ENCODE peak calls at places on chromosomes 7 and 10, in nine cellular contexts. O is activated effector memory CD4-positive, alpha-beta T cell treated with anti-CD3 and anti-CD28 coated beads, Interleukin-2, amount 50 U/mL, for 16 hours; R is effector CD4-positive, alpha-beta T cell; K is NCI-H2171; G is EL; I is NCI-H82; Y is stimulated activated CD8-positive, alpha-beta memory T cell treated with anti-CD3 and anti-CD28 coated beads, Interleukin-2, amount 100 ng/mL, for 1 hour; M is transverse colon; A is fibroblast of lung. D is an unnamed sample.

GRCh38 chr10:71221586-71222202 is 9.3 kb downstream of the UNC5B start:
- DNase-seq in K (no peak), Y (no peak), O (no peak), G (no peak), I (no peak), A (no peak), R (no peak), M (no peak), D (no peak)

GRCh38 chr7:93117852-93118530 is at the start of gene SAMD9:
- DNase-seq in G (peak), A (peak), K (peak), I (peak), R (peak), O (peak), M (peak), Y (peak), D (peak)

GRCh38 chr10:114648368-114648767 is 9.7 kb downstream of the ABLIM1 start:
- DNase-seq in R (no peak), M (no peak), O (no peak), Y (no peak), I (no peak), K (no peak), G (peak), A (peak), D (peak)

GRCh38 chr7:139857791-139858190 is 28.7 kb downstream of the TBXAS1 start:
- DNase-seq in G (no peak), A (no peak), O (no peak), K (no peak), R (no peak), Y (no peak), I (no peak), M (no peak), D (no peak)

GRCh38 chr10:71082930-71083329 is 129.4 kb upstream of the UNC5B start:
- DNase-seq in Y (no peak), G (no peak), A (no peak), M (no peak), I (no peak), K (no peak), R (no peak), O (no peak), D (no peak)

GRCh38 chr10:9814285-9814866 is 1203.3 kb upstream of the CELF2 start:
- DNase-seq in R (no peak), M (no peak), I (no peak), G (peak), K (no peak), Y (no peak), O (no peak), A (peak), D (no peak)

GRCh38 chr7:81361769-81362168 is 408.1 kb downstream of the HGF start:
- DNase-seq in R (no peak), O (no peak), G (no peak), I (no peak), K (no peak), M (no peak), A (peak), Y (no peak), D (no peak)

GRCh38 chr10:34802692-34803091 is 12.4 kb downstream of the PARD3 start:
- DNase-seq in K (no peak), Y (no peak), O (no peak), G (no peak), M (no peak), A (no peak), R (no peak), I (no peak), D (no peak)

GRCh38 chr10:46052057-46052790 is 6.2 kb upstream of the MSMB start:
- DNase-seq in G (no peak), I (peak), M (no peak), K (no peak), Y (no peak), R (no peak), O (no peak), A (no peak), D (no peak)

GRCh38 chr7:22252886-22253536 is 103.9 kb downstream of the RAPGEF5 start:
- DNase-seq in A (no peak), G (no peak), Y (no peak), K (no peak), O (no peak), M (no peak), R (no peak), I (no peak), D (no peak)

GRCh38 chr7:84317536-84317935 is 122.9 kb upstream of the SEMA3A start:
- DNase-seq in Y (no peak), G (no peak), R (no peak), A (peak), M (no peak), K (no peak), I (no peak), O (no peak), D (no peak)

GRCh38 chr10:123301077-123301875 is 147.1 kb downstream of the BUB3 start:
- DNase-seq in M (peak), G (peak), R (no peak), O (no peak), I (peak), A (peak), K (no peak), Y (no peak), D (peak)

GRCh38 chr7:148738737-148739535 is 40.2 kb downstream of the CUL1 start:
- DNase-seq in Y (no peak), I (no peak), G (no peak), M (no peak), O (no peak), A (no peak), R (no peak), K (no peak), D (peak)

GRCh38 chr10:77037735-77038411 is 599.7 kb downstream of the KCNMA1 start:
- DNase-seq in K (peak), R (no peak), O (no peak), Y (no peak), A (no peak), G (no peak), M (no peak), I (peak), D (no peak)

GRCh38 chr10:118501637-118502440 is 93.6 kb downstream of the PRLHR start:
- DNase-seq in O (no peak), R (no peak), I (no peak), A (peak), Y (no peak), G (peak), K (no peak), M (no peak), D (no peak)

GRCh38 chr10:11871470-11871869 is 48.3 kb downstream of the PROSER2 start:
- DNase-seq in K (no peak), I (no peak), G (no peak), R (no peak), Y (no peak), O (no peak), A (peak), M (no peak), D (no peak)

GRCh38 chr7:102463841-102464576 is 654 bp downstream of the ALKBH4 start:
- DNase-seq in R (no peak), K (no peak), I (peak), Y (no peak), G (peak), A (no peak), M (no peak), O (no peak), D (peak)

GRCh38 chr10:123017421-123018165 is 8.8 kb downstream of the ACADSB start:
- DNase-seq in G (no peak), A (no peak), I (no peak), K (no peak), M (no peak), R (no peak), O (no peak), Y (no peak), D (no peak)

GRCh38 chr10:87734987-87735827 is 75.5 kb downstream of the PAPSS2 start:
- DNase-seq in G (peak), M (no peak), I (peak), K (no peak), Y (no peak), A (peak), O (no peak), R (no peak), D (peak)

GRCh38 chr7:71096341-71096740 is 35.6 kb upstream of the GALNT17 start:
- DNase-seq in I (no peak), K (peak), R (no peak), Y (no peak), O (no peak), G (no peak), A (no peak), M (no peak), D (no peak)

GRCh38 chr7:27161721-27162547 is 3.4 kb downstream of the HOXA9 start:
- DNase-seq in O (peak), K (no peak), I (no peak), A (no peak), M (peak), G (peak), Y (no peak), R (no peak), D (peak)

GRCh38 chr7:751826-752225 is 24.7 kb upstream of the PRKAR1B start:
- DNase-seq in O (peak), A (no peak), M (no peak), Y (no peak), R (no peak), G (no peak), K (no peak), I (no peak), D (no peak)

GRCh38 chr10:71316081-71316785 is 2.8 kb upstream of the SLC29A3 start:
- DNase-seq in K (no peak), Y (no peak), R (no peak), I (no peak), M (no peak), G (no peak), O (no peak), A (peak), D (no peak)

GRCh38 chr7:468681-469590 is 50.7 kb downstream of the PDGFA start:
- DNase-seq in G (peak), O (peak), Y (no peak), A (peak), R (no peak), I (no peak), K (no peak), M (no peak), D (no peak)

GRCh38 chr7:5139998-5140397 is 50.0 kb upstream of the WIPI2 start:
- DNase-seq in Y (no peak), G (peak), M (peak), R (no peak), I (peak), K (no peak), A (peak), O (peak), D (peak)

D was measured in ACHN.